ENCODE peak calls at places on chromosomes 5 and 9, in seven cellular contexts. G, P, C, L, B, O and R are unnamed samples.

GRCh38 chr9:91360551-91361293 is 996 bp downstream of the AUH start:
- DNase-seq in B (peak), G (no peak), C (no peak), L (no peak), O (no peak), P (no peak), R (no peak)

GRCh38 chr9:129027685-129028191 is 393 bp downstream of the SH3GLB2 start:
- DNase-seq in L (peak), P (no peak), O (peak), G (peak), B (no peak), C (peak), R (no peak)

GRCh38 chr5:59335544-59335943 is 558.0 kb downstream of the PDE4D start:
- DNase-seq in O (peak), L (no peak), B (no peak), P (no peak), C (no peak), G (no peak), R (no peak)

GRCh38 chr5:103036601-103037000 is 83.3 kb downstream of the GIN1 start:
- DNase-seq in L (no peak), G (no peak), B (no peak), O (no peak), P (no peak), C (no peak), R (no peak)

GRCh38 chr9:109861918-109862317 is 81.9 kb downstream of the PALM2AKAP2 start:
- DNase-seq in B (no peak), O (no peak), C (no peak), G (no peak), P (no peak), L (no peak), R (no peak)

GRCh38 chr5:56833325-56833724 is 18.0 kb downstream of the MAP3K1 start:
- DNase-seq in L (no peak), O (no peak), B (no peak), P (no peak), C (no peak), G (no peak), R (no peak)

GRCh38 chr9:535356-535755 is 306.1 kb upstream of the DMRT1 start:
- DNase-seq in C (no peak), G (no peak), O (no peak), L (no peak), P (no peak), B (no peak), R (no peak)

GRCh38 chr5:79573983-79574890 is 38.0 kb upstream of the TENT2 start:
- DNase-seq in P (no peak), C (no peak), O (no peak), L (no peak), G (no peak), B (no peak), R (no peak)

GRCh38 chr5:72363146-72363802 is 43.1 kb downstream of the PTCD2 start:
- DNase-seq in B (no peak), C (no peak), P (no peak), O (peak), L (no peak), G (peak), R (no peak)

GRCh38 chr5:16616536-16617271 is at the start of gene RETREG1:
- DNase-seq in G (peak), L (peak), C (peak), P (no peak), B (no peak), O (peak), R (no peak)

GRCh38 chr9:18891946-18892670 is 140.9 kb downstream of the SAXO1 start:
- DNase-seq in C (no peak), O (no peak), B (no peak), G (no peak), P (no peak), L (no peak), R (no peak)

GRCh38 chr9:93064392-93065124 is 6.1 kb downstream of the SUSD3 start:
- DNase-seq in O (no peak), P (no peak), C (peak), G (peak), B (peak), L (peak), R (no peak)